ENCODE peak calls at places on chromosomes 13 and 19, in eight cellular contexts. P is tibial nerve; A is body of pancreas; F is fibroblast of lung; L is thoracic aorta; E is CD8-positive, alpha-beta T cell; X is uterus; J is lung. U is an unnamed sample.

GRCh38 chr13:51494151-51494550 is 41.3 kb upstream of the INTS6 start:
- DNase-seq in L (no peak), P (no peak), J (no peak), A (no peak), E (no peak), X (no peak), F (no peak), U (no peak)

GRCh38 chr13:70623260-70623659 is 515.0 kb upstream of the KLHL1 start:
- DNase-seq in L (no peak), F (peak), X (no peak), A (no peak), J (no peak), E (no peak), P (no peak), U (no peak)

GRCh38 chr19:33268162-33268991 is 34.0 kb downstream of the CEBPA start:
- DNase-seq in L (no peak), J (no peak), E (no peak), A (no peak), X (no peak), F (no peak), P (no peak), U (no peak)

GRCh38 chr19:12828494-12828893 is 5.9 kb downstream of the RTBDN start:
- DNase-seq in A (peak), X (no peak), P (no peak), E (no peak), L (no peak), J (no peak), F (peak), U (no peak)

GRCh38 chr19:3480383-3481091 is at the start of gene SMIM24:
- DNase-seq in E (no peak), X (no peak), A (peak), P (no peak), F (no peak), J (no peak), L (no peak), U (no peak)

GRCh38 chr19:48480151-48480475 is 10.9 kb downstream of the CYTH2 start:
- DNase-seq in X (peak), A (peak), E (peak), L (no peak), J (no peak), P (peak), F (peak), U (no peak)

GRCh38 chr13:47437411-47437810 is 540.6 kb upstream of the HTR2A start:
- DNase-seq in A (no peak), X (no peak), F (peak), P (no peak), E (no peak), L (no peak), J (no peak), U (no peak)

GRCh38 chr13:88701551-88701950 is 1030.4 kb downstream of the SLITRK5 start:
- DNase-seq in J (no peak), X (no peak), E (no peak), P (no peak), L (no peak), F (peak), A (no peak), U (no peak)

GRCh38 chr13:22757530-22758120 is 423.2 kb upstream of the SGCG start:
- DNase-seq in P (no peak), A (no peak), X (no peak), L (no peak), F (peak), J (no peak), E (no peak), U (no peak)

GRCh38 chr13:101121608-101122007 is 294.7 kb downstream of the NALCN start:
- DNase-seq in F (no peak), X (no peak), E (no peak), P (no peak), A (no peak), L (no peak), J (no peak), U (no peak)

GRCh38 chr19:7348587-7349230 is at the start of gene ARHGEF18:
- DNase-seq in F (no peak), E (peak), P (no peak), L (no peak), X (no peak), A (no peak), J (peak), U (no peak)

GRCh38 chr13:35455022-35455421 is 21.5 kb downstream of the MAB21L1 start:
- DNase-seq in P (no peak), E (no peak), F (no peak), L (no peak), J (no peak), A (no peak), X (no peak), U (no peak)

GRCh38 chr19:2229103-2230028 is 6.8 kb downstream of the PLEKHJ1 start:
- DNase-seq in L (no peak), E (no peak), X (no peak), A (no peak), F (no peak), P (no peak), J (no peak), U (no peak)

GRCh38 chr19:46885411-46885810 is 24.6 kb downstream of the ARHGAP35 start:
- DNase-seq in L (no peak), P (no peak), E (no peak), F (no peak), A (no peak), X (no peak), J (no peak), U (no peak)

GRCh38 chr13:45851171-45851889 is at the start of gene SIAH3:
- DNase-seq in J (no peak), E (peak), L (no peak), A (peak), X (no peak), F (peak), P (peak), U (no peak)

GRCh38 chr13:40777166-40777956 is 6.4 kb upstream of the MRPS31 start:
- DNase-seq in J (peak), E (peak), F (peak), A (peak), L (no peak), P (peak), X (no peak), U (no peak)

GRCh38 chr13:110116072-110116487 is 190.9 kb downstream of the COL4A1 start:
- DNase-seq in L (no peak), E (no peak), P (peak), F (peak), J (peak), X (peak), A (peak), U (no peak)

GRCh38 chr19:41882568-41883462 is at the start of gene ARHGEF1:
- DNase-seq in J (peak), F (peak), X (peak), A (peak), E (peak), P (no peak), L (no peak), U (no peak)

GRCh38 chr13:21837288-21837687 is 166.4 kb downstream of the FGF9 start:
- DNase-seq in E (no peak), J (no peak), P (no peak), F (no peak), X (no peak), L (no peak), A (no peak), U (no peak)

GRCh38 chr19:6734096-6734696 is 3.2 kb downstream of the GPR108 start:
- DNase-seq in X (no peak), F (no peak), A (no peak), P (no peak), L (no peak), E (no peak), J (peak), U (no peak)

GRCh38 chr13:44364601-44365000 is 9.0 kb upstream of the SERP2 start:
- DNase-seq in J (no peak), L (no peak), P (no peak), A (no peak), F (peak), E (no peak), X (no peak), U (no peak)
- H3K27ac ChIP-seq in J (no peak), L (no peak), P (no peak), A (no peak), F (no peak), E (no peak), X (no peak), U (no peak)

GRCh38 chr19:51047031-51047335 is 12.2 kb upstream of the KLK12 start:
- DNase-seq in J (no peak), X (no peak), F (no peak), P (no peak), E (no peak), A (peak), L (no peak), U (no peak)
- H3K4me3 ChIP-seq in J (no peak), X (no peak), F (no peak), P (no peak), E (no peak), A (no peak), L (no peak), U (no peak)

DNA sequence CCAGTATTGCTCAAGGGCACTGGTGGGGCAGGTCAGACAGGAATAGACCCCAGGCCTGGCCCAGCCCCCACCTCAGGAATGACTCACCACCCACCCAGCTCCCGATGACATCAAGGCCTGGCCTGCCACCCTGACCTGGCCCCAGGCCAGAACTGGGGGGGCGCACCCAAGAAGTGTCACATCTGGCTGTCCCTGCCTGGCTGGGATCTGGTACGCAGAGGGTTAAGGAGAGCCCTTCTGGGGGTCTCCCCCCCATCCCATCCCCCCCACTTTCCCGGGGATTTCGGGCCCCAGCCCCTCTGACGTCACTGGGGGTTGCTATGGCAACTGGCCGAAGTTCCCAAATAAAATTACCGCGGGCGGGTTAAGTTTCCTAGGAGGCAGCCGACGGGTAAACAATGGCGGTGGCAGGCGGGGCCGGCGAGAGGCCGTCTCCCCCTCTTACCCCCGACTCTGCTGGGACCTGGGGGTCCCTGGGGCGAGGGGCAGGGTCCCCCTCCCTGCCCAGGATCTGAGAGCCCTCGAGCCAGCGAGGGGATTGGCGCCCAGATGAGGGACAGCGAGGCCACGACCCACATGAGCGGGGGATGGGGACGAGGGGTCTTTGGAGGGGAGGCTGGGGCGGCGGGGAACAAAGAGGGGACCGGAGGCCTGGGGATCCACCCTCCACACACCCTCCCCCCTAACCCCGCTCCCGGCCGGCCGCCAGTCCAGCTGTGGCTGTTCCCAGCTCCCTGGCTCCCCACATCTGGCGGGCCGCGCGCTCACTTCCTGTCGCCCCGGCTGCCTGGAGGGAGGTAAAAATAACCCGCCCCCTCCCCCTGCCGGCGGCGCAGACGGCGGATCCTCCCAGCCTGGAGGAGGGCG is 29.7 kb upstream of the NANOS3 start:
- DNase-seq in L (peak), P (peak), E (peak), A (peak), X (peak), J (peak), F (peak), U (peak)
- TF ChIP-seq CTCF in L (no peak), P (peak), E (no peak), A (peak), X (peak), J (peak), F (no peak), U (peak)

GRCh38 chr19:1130801-1131717 is 27.3 kb downstream of the GPX4 start:
- DNase-seq in J (no peak), E (peak), A (no peak), P (no peak), X (no peak), F (no peak), L (no peak), U (no peak)
- H3K27ac ChIP-seq in J (peak), E (peak), A (peak), P (peak), X (peak), F (peak), L (peak), U (peak)

GRCh38 chr13:31161583-31162150 is at the start of gene HSPH1:
- DNase-seq in L (peak), J (peak), A (peak), P (peak), F (peak), X (peak), E (peak), U (peak)

GRCh38 chr13:31154939-31155338 is 6.8 kb downstream of the HSPH1 start:
- DNase-seq in F (no peak), J (no peak), P (no peak), E (no peak), A (no peak), L (no peak), X (no peak), U (no peak)

GRCh38 chr13:31160857-31161582 is 684 bp downstream of the HSPH1 start:
- DNase-seq in F (peak), J (peak), E (peak), L (peak), P (peak), X (peak), A (peak), U (no peak)

GRCh38 chr13:31162151-31163008 is 676 bp upstream of the HSPH1 start:
- DNase-seq in F (peak), J (peak), E (peak), A (peak), L (peak), P (peak), X (peak), U (peak)

DNA sequence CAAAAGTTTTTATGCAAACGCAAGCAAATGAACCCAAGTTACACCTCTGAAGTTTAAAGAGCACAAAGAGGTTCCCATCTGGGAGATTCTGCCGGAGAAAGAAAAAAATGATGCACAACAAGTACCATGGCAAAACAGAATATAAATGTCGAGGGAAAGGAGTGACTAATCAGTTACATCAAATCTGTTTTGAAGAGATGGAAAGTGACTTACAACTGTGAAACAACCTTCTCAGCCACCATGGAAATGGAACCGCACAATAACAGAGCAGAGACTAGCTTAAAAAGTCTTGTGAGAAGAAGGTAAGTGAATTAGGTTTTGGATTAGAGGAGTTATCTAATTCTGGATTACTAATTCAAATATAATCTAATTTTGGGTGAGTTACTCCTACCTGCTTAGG is 2.4 kb downstream of the HSPH1 start:
- DNase-seq in A (no peak), P (no peak), L (no peak), F (no peak), E (no peak), J (no peak), X (no peak), U (no peak)
- H3K4me3 ChIP-seq in A (no peak), P (no peak), L (no peak), F (peak), E (no peak), J (no peak), X (no peak), U (no peak)